ENCODE peak calls at places on chromosomes 5 and 9, in ten cellular contexts. X is HCT116, A is A549, L is transverse colon, N is ovary, M is prostate gland, T is H1, G is stomach, R is K562, K is right lobe of liver. E is an unnamed sample.

GRCh38 chr9:8489845-8490244 is 690.3 kb upstream of the DMAC1 start:
- DNase-seq in X (no peak), A (no peak), L (no peak), N (no peak), M (no peak), T (no peak), G (no peak), R (no peak), K (no peak), E (no peak)

GRCh38 chr9:125965421-125965820 is 218.2 kb downstream of the PBX3 start:
- DNase-seq in X (no peak), A (no peak), L (no peak), N (no peak), M (no peak), T (no peak), G (no peak), R (no peak), K (no peak), E (no peak)

GRCh38 chr5:75567710-75568109 is 43.5 kb upstream of the ANKDD1B start:
- DNase-seq in X (peak; percentile 19), A (peak; percentile 54), L (no peak), N (no peak), M (no peak), T (no peak), G (no peak), R (peak; percentile 21), K (no peak), E (no peak)

GRCh38 chr5:31273631-31274378 is 80.3 kb downstream of the CDH6 start:
- DNase-seq in X (no peak), A (no peak), L (no peak), N (no peak), M (no peak), T (no peak), G (no peak), R (no peak), K (no peak), E (no peak)

GRCh38 chr5:38414348-38414747 is 142.1 kb downstream of the LIFR start:
- DNase-seq in X (no peak), A (no peak), L (no peak), N (no peak), M (no peak), T (no peak), G (no peak), R (no peak), K (no peak), E (no peak)

GRCh38 chr9:123339666-123340414 is 16.2 kb upstream of the CRB2 start:
- DNase-seq in X (no peak), A (no peak), L (peak; percentile 47), N (no peak), M (no peak), T (no peak), G (no peak), R (no peak), K (no peak), E (no peak)

GRCh38 chr9:116753389-116753788 is 66.3 kb downstream of the TRIM32 start:
- DNase-seq in X (no peak), A (no peak), L (no peak), N (no peak), M (no peak), T (no peak), G (no peak), R (no peak), K (no peak), E (no peak)

GRCh38 chr5:109412981-109413402 is 3.2 kb upstream of the PJA2 start:
- DNase-seq in X (no peak), A (no peak), L (no peak), N (no peak), M (no peak), T (no peak), G (no peak), R (no peak), K (no peak), E (no peak)

GRCh38 chr9:130039504-130040147 is 3.4 kb downstream of the FNBP1 start:
- DNase-seq in X (no peak), A (no peak), L (no peak), N (no peak), M (no peak), T (no peak), G (no peak), R (no peak), K (no peak), E (no peak)
- TF ChIP-seq CTCF in X (peak; percentile 46), A (no peak), L (no peak), N (no peak), M (no peak), T (peak; percentile 31), G (no peak), R (no peak), K (no peak), E (no peak)

GRCh38 chr5:174721522-174722432 is 2.6 kb upstream of the MSX2 start:
- DNase-seq in X (no peak), A (no peak), L (no peak), N (no peak), M (no peak), T (no peak), G (no peak), R (no peak), K (no peak), E (no peak)

GRCh38 chr5:174723979-174724483 is 351 bp upstream of the MSX2 start:
- DNase-seq in X (peak; percentile 59), A (peak; percentile 50), L (no peak), N (no peak), M (no peak), T (no peak), G (no peak), R (no peak), K (no peak), E (no peak)

GRCh38 chr5:174723315-174723978 is 935 bp upstream of the MSX2 start:
- DNase-seq in X (no peak), A (no peak), L (no peak), N (no peak), M (no peak), T (no peak), G (no peak), R (no peak), K (no peak), E (no peak)

GRCh38 chr5:174720612-174721521 is 3.5 kb upstream of the MSX2 start:
- DNase-seq in X (no peak), A (no peak), L (no peak), N (no peak), M (no peak), T (no peak), G (no peak), R (peak; percentile 18), K (no peak), E (no peak)

DNA sequence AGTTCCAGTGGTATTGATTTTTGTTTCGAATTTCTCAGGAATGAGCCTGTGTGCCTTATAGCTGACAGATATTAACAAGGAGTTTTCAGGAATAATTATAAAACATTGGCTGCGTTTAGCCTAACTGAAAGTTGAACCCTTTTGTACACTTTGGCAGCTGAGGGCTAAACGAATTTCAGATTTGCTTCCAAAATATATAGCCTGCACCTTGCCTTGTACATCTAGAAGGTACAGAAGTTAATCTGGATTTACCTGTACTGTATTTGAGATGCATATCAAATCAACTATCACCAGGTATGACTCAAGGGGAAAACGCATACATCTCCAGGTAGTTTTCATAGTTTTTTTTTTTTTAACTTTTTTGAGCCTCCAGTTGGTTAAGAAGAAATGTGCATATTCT is 1.9 kb upstream of the MSX2 start:
- DNase-seq in X (no peak), A (no peak), L (no peak), N (no peak), M (no peak), T (no peak), G (no peak), R (no peak), K (no peak), E (no peak)
- H3K4me1 ChIP-seq in X (peaks cover 7% of the 10 kb centered on the region), A (peaks cover 21% of the 10 kb centered on the region), L (peaks cover 26% of the 10 kb centered on the region), N (peaks cover 3% of the 10 kb centered on the region), M (no peaks in the 10 kb centered on the region), T (peaks cover 28% of the 10 kb centered on the region), G (peaks cover 16% of the 10 kb centered on the region), R (no peaks in the 10 kb centered on the region), K (no peaks in the 10 kb centered on the region), E (peaks cover 12% of the 10 kb centered on the region)

DNA sequence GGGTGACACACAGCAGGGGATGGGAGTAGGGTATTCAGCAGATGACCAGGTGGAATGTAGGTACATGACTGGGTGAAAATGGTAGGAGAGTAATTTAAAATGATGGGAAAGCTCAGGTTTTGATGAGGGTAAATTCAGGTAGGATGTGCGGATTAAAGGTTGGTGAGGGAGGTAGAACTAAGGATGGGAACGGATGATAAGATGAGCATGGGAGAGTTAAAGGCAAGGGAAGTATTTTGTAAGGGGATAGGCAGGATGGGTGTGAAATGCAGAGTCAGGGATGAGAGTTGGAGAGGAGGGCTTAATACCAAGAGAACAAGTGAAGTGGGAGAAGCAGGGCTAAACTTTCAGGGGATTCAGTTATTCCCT is 1.5 kb downstream of the TLN1 start:
- DNase-seq in X (no peak), A (no peak), L (no peak), N (no peak), M (no peak), T (no peak), G (no peak), R (no peak), K (no peak), E (no peak)
- TF ChIP-seq POLR2A in X (no peak), A (no peak), L (no peak), N (no peak), M (no peak), T (no peak), G (no peak), R (peak; percentile 56), K (no peak), E (no peak)

GRCh38 chr9:1916676-1917075 is 98.5 kb upstream of the SMARCA2 start:
- DNase-seq in X (no peak), A (no peak), L (no peak), N (no peak), M (no peak), T (no peak), G (no peak), R (no peak), K (no peak), E (no peak)

GRCh38 chr9:1927546-1927945 is 87.6 kb upstream of the SMARCA2 start:
- DNase-seq in X (no peak), A (no peak), L (no peak), N (no peak), M (no peak), T (no peak), G (no peak), R (no peak), K (no peak), E (no peak)

GRCh38 chr9:1919229-1919628 is 95.9 kb upstream of the SMARCA2 start:
- DNase-seq in X (no peak), A (no peak), L (no peak), N (no peak), M (no peak), T (no peak), G (no peak), R (no peak), K (no peak), E (no peak)

GRCh38 chr9:1918642-1919041 is 96.5 kb upstream of the SMARCA2 start:
- DNase-seq in X (no peak), A (no peak), L (no peak), N (no peak), M (no peak), T (no peak), G (no peak), R (no peak), K (no peak), E (no peak)

DNA sequence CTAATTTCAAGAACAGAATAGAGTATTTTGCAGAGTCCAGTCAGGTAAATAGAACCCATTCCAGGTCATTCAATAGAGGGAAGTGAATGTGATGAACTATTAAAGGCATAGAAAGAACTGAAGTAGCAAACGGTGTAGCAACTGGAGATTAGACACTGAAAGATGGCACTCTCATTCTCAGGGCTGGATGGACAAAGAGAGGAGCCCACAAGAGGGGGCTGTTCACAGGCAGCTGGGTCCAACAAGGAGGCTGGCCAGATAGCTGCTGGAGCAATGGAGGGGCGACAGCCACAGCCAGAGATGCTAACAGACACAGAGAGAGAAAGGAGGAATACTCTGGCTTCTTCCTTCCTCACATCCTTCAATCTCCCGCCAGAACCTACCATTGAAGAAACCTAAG is 93.1 kb upstream of the SMARCA2 start:
- DNase-seq in X (no peak), A (no peak), L (no peak), N (no peak), M (no peak), T (no peak), G (no peak), R (no peak), K (no peak), E (no peak)
- TF ChIP-seq CTCF in X (no peak), A (no peak), L (no peak), N (no peak), M (no peak), T (peak; percentile 48), G (no peak), R (no peak), K (no peak), E (no peak)